ENCODE peak calls at places on chromosomes 6 and 20, in nine cellular contexts. One of them, this sample, is unnamed.

GRCh38 chr20:46558511-46558959 is 8.1 kb upstream of the OCSTAMP start:
- DNase-seq in gastrocnemius medialis: peak
- DNase-seq in testis: peak
- DNase-seq in IMR-90: peak
- DNase-seq in heart left ventricle: peak
- DNase-seq in esophagus muscularis mucosa: no peak
- DNase-seq in body of pancreas: peak
- DNase-seq in breast epithelium: no peak
- DNase-seq in uterus: peak
- DNase-seq in this sample: no peak

GRCh38 chr6:35489995-35490791 is 6.7 kb downstream of the TEAD3 start:
- DNase-seq in gastrocnemius medialis: peak
- DNase-seq in testis: peak
- DNase-seq in IMR-90: peak
- DNase-seq in heart left ventricle: peak
- DNase-seq in esophagus muscularis mucosa: no peak
- DNase-seq in body of pancreas: peak
- DNase-seq in breast epithelium: peak
- DNase-seq in uterus: peak
- DNase-seq in this sample: peak

GRCh38 chr6:31901415-31901952 is 402 bp downstream of the ZBTB12 start:
- DNase-seq in gastrocnemius medialis: peak
- DNase-seq in testis: peak
- DNase-seq in IMR-90: peak
- DNase-seq in heart left ventricle: peak
- DNase-seq in esophagus muscularis mucosa: no peak
- DNase-seq in body of pancreas: peak
- DNase-seq in breast epithelium: peak
- DNase-seq in uterus: peak
- DNase-seq in this sample: peak

GRCh38 chr6:4088684-4089083 is 9.7 kb upstream of the FAM217A start:
- DNase-seq in gastrocnemius medialis: no peak
- DNase-seq in testis: no peak
- DNase-seq in IMR-90: no peak
- DNase-seq in heart left ventricle: no peak
- DNase-seq in esophagus muscularis mucosa: no peak
- DNase-seq in body of pancreas: peak
- DNase-seq in breast epithelium: no peak
- DNase-seq in uterus: no peak
- DNase-seq in this sample: no peak

GRCh38 chr6:162184465-162184864 is 543.1 kb downstream of the PRKN start:
- DNase-seq in gastrocnemius medialis: no peak
- DNase-seq in testis: no peak
- DNase-seq in IMR-90: no peak
- DNase-seq in heart left ventricle: no peak
- DNase-seq in esophagus muscularis mucosa: no peak
- DNase-seq in body of pancreas: peak
- DNase-seq in breast epithelium: no peak
- DNase-seq in uterus: no peak
- DNase-seq in this sample: peak

GRCh38 chr20:57509665-57510237 is 15.2 kb downstream of the CTCFL start:
- DNase-seq in gastrocnemius medialis: no peak
- DNase-seq in testis: peak
- DNase-seq in IMR-90: no peak
- DNase-seq in heart left ventricle: no peak
- DNase-seq in esophagus muscularis mucosa: no peak
- DNase-seq in body of pancreas: no peak
- DNase-seq in breast epithelium: no peak
- DNase-seq in uterus: no peak
- DNase-seq in this sample: peak

GRCh38 chr6:135498178-135498841 is 770 bp upstream of the AHI1 start:
- DNase-seq in gastrocnemius medialis: peak
- DNase-seq in testis: peak
- DNase-seq in IMR-90: peak
- DNase-seq in heart left ventricle: peak
- DNase-seq in esophagus muscularis mucosa: peak
- DNase-seq in body of pancreas: peak
- DNase-seq in breast epithelium: peak
- DNase-seq in uterus: peak
- DNase-seq in this sample: peak

GRCh38 chr20:14543040-14543439 is 205.6 kb upstream of the FLRT3 start:
- DNase-seq in gastrocnemius medialis: no peak
- DNase-seq in testis: no peak
- DNase-seq in IMR-90: peak
- DNase-seq in heart left ventricle: no peak
- DNase-seq in esophagus muscularis mucosa: no peak
- DNase-seq in body of pancreas: no peak
- DNase-seq in breast epithelium: no peak
- DNase-seq in uterus: no peak
- DNase-seq in this sample: no peak

GRCh38 chr6:53038148-53038547 is 27.1 kb upstream of the FBXO9 start:
- DNase-seq in gastrocnemius medialis: no peak
- DNase-seq in testis: no peak
- DNase-seq in IMR-90: peak
- DNase-seq in heart left ventricle: no peak
- DNase-seq in esophagus muscularis mucosa: no peak
- DNase-seq in body of pancreas: no peak
- DNase-seq in breast epithelium: no peak
- DNase-seq in uterus: no peak
- DNase-seq in this sample: no peak

GRCh38 chr20:60053125-60053812 is 95.0 kb downstream of the CDH26 start:
- DNase-seq in gastrocnemius medialis: peak
- DNase-seq in testis: no peak
- DNase-seq in IMR-90: no peak
- DNase-seq in heart left ventricle: no peak
- DNase-seq in esophagus muscularis mucosa: no peak
- DNase-seq in body of pancreas: no peak
- DNase-seq in breast epithelium: no peak
- DNase-seq in uterus: no peak
- DNase-seq in this sample: peak

GRCh38 chr6:30913721-30914075 is 340 bp upstream of the VARS2 start:
- DNase-seq in gastrocnemius medialis: no peak
- DNase-seq in testis: no peak
- DNase-seq in IMR-90: no peak
- DNase-seq in heart left ventricle: no peak
- DNase-seq in esophagus muscularis mucosa: no peak
- DNase-seq in body of pancreas: no peak
- DNase-seq in breast epithelium: no peak
- DNase-seq in uterus: no peak
- DNase-seq in this sample: no peak

GRCh38 chr20:47456952-47457724 is 44.5 kb upstream of the NCOA3 start:
- DNase-seq in gastrocnemius medialis: no peak
- DNase-seq in testis: no peak
- DNase-seq in IMR-90: peak
- DNase-seq in heart left ventricle: no peak
- DNase-seq in esophagus muscularis mucosa: no peak
- DNase-seq in body of pancreas: no peak
- DNase-seq in breast epithelium: no peak
- DNase-seq in uterus: no peak
- DNase-seq in this sample: peak

GRCh38 chr6:157496534-157497095 is 115.6 kb downstream of the ZDHHC14 start:
- DNase-seq in gastrocnemius medialis: no peak
- DNase-seq in testis: no peak
- DNase-seq in IMR-90: no peak
- DNase-seq in heart left ventricle: no peak
- DNase-seq in esophagus muscularis mucosa: no peak
- DNase-seq in body of pancreas: no peak
- DNase-seq in breast epithelium: no peak
- DNase-seq in uterus: no peak
- DNase-seq in this sample: no peak

GRCh38 chr6:160930547-160931377 is 60.8 kb upstream of the MAP3K4 start:
- DNase-seq in gastrocnemius medialis: peak
- DNase-seq in testis: peak
- DNase-seq in IMR-90: peak
- DNase-seq in heart left ventricle: peak
- DNase-seq in esophagus muscularis mucosa: no peak
- DNase-seq in body of pancreas: peak
- DNase-seq in breast epithelium: peak
- DNase-seq in uterus: peak
- DNase-seq in this sample: peak

GRCh38 chr6:13535306-13535705 is 39.1 kb upstream of the SIRT5 start:
- DNase-seq in gastrocnemius medialis: no peak
- DNase-seq in testis: no peak
- DNase-seq in IMR-90: no peak
- DNase-seq in heart left ventricle: no peak
- DNase-seq in esophagus muscularis mucosa: no peak
- DNase-seq in body of pancreas: no peak
- DNase-seq in breast epithelium: no peak
- DNase-seq in uterus: no peak
- DNase-seq in this sample: no peak

GRCh38 chr6:143536866-143537691 is 25.6 kb upstream of the FUCA2 start:
- DNase-seq in gastrocnemius medialis: peak
- DNase-seq in testis: peak
- DNase-seq in IMR-90: peak
- DNase-seq in heart left ventricle: peak
- DNase-seq in esophagus muscularis mucosa: no peak
- DNase-seq in body of pancreas: peak
- DNase-seq in breast epithelium: no peak
- DNase-seq in uterus: peak
- DNase-seq in this sample: peak

GRCh38 chr20:7437311-7437710 is 502.9 kb downstream of the HAO1 start:
- DNase-seq in gastrocnemius medialis: no peak
- DNase-seq in testis: no peak
- DNase-seq in IMR-90: no peak
- DNase-seq in heart left ventricle: no peak
- DNase-seq in esophagus muscularis mucosa: no peak
- DNase-seq in body of pancreas: no peak
- DNase-seq in breast epithelium: no peak
- DNase-seq in uterus: no peak
- DNase-seq in this sample: no peak

GRCh38 chr6:16956371-16956770 is 145.5 kb upstream of the STMND1 start:
- DNase-seq in gastrocnemius medialis: no peak
- DNase-seq in testis: no peak
- DNase-seq in IMR-90: no peak
- DNase-seq in heart left ventricle: no peak
- DNase-seq in esophagus muscularis mucosa: no peak
- DNase-seq in body of pancreas: no peak
- DNase-seq in breast epithelium: no peak
- DNase-seq in uterus: no peak
- DNase-seq in this sample: no peak

DNA sequence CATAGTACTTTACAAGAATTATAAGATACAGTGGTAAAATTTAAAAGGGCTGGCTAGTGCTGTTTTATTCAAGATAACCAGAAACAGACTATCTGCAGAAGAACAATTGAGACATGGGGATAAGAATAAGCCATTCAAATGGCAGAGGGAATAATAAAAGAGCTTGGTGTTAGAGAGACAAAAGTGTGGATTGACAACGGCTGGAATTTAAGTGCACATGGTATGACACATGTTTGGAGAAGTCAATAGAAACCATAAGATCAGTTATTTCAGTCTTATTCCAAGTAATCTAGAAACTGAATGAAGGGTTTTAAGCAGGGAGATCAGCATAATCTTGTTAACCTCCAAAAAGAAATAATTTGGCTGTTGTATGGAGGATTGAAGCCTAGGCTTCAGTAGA is 1205.5 kb upstream of the CITED2 start:
- DNase-seq in gastrocnemius medialis: no peak
- DNase-seq in testis: no peak
- DNase-seq in IMR-90: no peak
- DNase-seq in heart left ventricle: no peak
- DNase-seq in esophagus muscularis mucosa: no peak
- DNase-seq in body of pancreas: no peak
- DNase-seq in breast epithelium: no peak
- DNase-seq in uterus: no peak
- DNase-seq in this sample: no peak
- TF ChIP-seq CTCF in gastrocnemius medialis: no peak
- TF ChIP-seq CTCF in testis: no peak
- TF ChIP-seq CTCF in IMR-90: no peak
- TF ChIP-seq CTCF in heart left ventricle: no peak
- TF ChIP-seq CTCF in esophagus muscularis mucosa: no peak
- TF ChIP-seq CTCF in body of pancreas: no peak
- TF ChIP-seq CTCF in breast epithelium: no peak
- TF ChIP-seq CTCF in uterus: no peak
- TF ChIP-seq CTCF in this sample: no peak

GRCh38 chr6:12291083-12291784 is 1.1 kb downstream of the EDN1 start:
- DNase-seq in gastrocnemius medialis: no peak
- DNase-seq in testis: no peak
- DNase-seq in IMR-90: no peak
- DNase-seq in heart left ventricle: no peak
- DNase-seq in esophagus muscularis mucosa: no peak
- DNase-seq in body of pancreas: no peak
- DNase-seq in breast epithelium: no peak
- DNase-seq in uterus: no peak
- DNase-seq in this sample: no peak

GRCh38 chr6:12290490-12290820 is 294 bp downstream of the EDN1 start:
- DNase-seq in gastrocnemius medialis: no peak
- DNase-seq in testis: no peak
- DNase-seq in IMR-90: no peak
- DNase-seq in heart left ventricle: no peak
- DNase-seq in esophagus muscularis mucosa: no peak
- DNase-seq in body of pancreas: no peak
- DNase-seq in breast epithelium: no peak
- DNase-seq in uterus: no peak
- DNase-seq in this sample: no peak

GRCh38 chr6:12288211-12288618 is 1.9 kb upstream of the EDN1 start:
- DNase-seq in gastrocnemius medialis: no peak
- DNase-seq in testis: peak
- DNase-seq in IMR-90: no peak
- DNase-seq in heart left ventricle: no peak
- DNase-seq in esophagus muscularis mucosa: no peak
- DNase-seq in body of pancreas: peak
- DNase-seq in breast epithelium: peak
- DNase-seq in uterus: no peak
- DNase-seq in this sample: peak

GRCh38 chr6:12289655-12290489 is at the start of gene EDN1:
- DNase-seq in gastrocnemius medialis: peak
- DNase-seq in testis: peak
- DNase-seq in IMR-90: peak
- DNase-seq in heart left ventricle: peak
- DNase-seq in esophagus muscularis mucosa: no peak
- DNase-seq in body of pancreas: peak
- DNase-seq in breast epithelium: peak
- DNase-seq in uterus: peak
- DNase-seq in this sample: peak

GRCh38 chr6:12288844-12289654 is 1.1 kb upstream of the EDN1 start:
- DNase-seq in gastrocnemius medialis: no peak
- DNase-seq in testis: peak
- DNase-seq in IMR-90: peak
- DNase-seq in heart left ventricle: no peak
- DNase-seq in esophagus muscularis mucosa: no peak
- DNase-seq in body of pancreas: peak
- DNase-seq in breast epithelium: peak
- DNase-seq in uterus: no peak
- DNase-seq in this sample: peak
- H3K4me3 ChIP-seq in gastrocnemius medialis: peak
- H3K4me3 ChIP-seq in testis: peak
- H3K4me3 ChIP-seq in IMR-90: peak
- H3K4me3 ChIP-seq in heart left ventricle: peak
- H3K4me3 ChIP-seq in esophagus muscularis mucosa: peak
- H3K4me3 ChIP-seq in body of pancreas: no peak
- H3K4me3 ChIP-seq in breast epithelium: peak
- H3K4me3 ChIP-seq in uterus: peak
- H3K4me3 ChIP-seq in this sample: peak

GRCh38 chr6:24495516-24495847 is 713 bp downstream of the ALDH5A1 start:
- DNase-seq in gastrocnemius medialis: peak
- DNase-seq in testis: peak
- DNase-seq in IMR-90: peak
- DNase-seq in heart left ventricle: peak
- DNase-seq in esophagus muscularis mucosa: no peak
- DNase-seq in body of pancreas: peak
- DNase-seq in breast epithelium: peak
- DNase-seq in uterus: peak
- DNase-seq in this sample: peak
- TF ChIP-seq POLR2A in gastrocnemius medialis: no peak
- TF ChIP-seq POLR2A in testis: no peak
- TF ChIP-seq POLR2A in IMR-90: no peak
- TF ChIP-seq POLR2A in heart left ventricle: no peak
- TF ChIP-seq POLR2A in esophagus muscularis mucosa: no peak
- TF ChIP-seq POLR2A in body of pancreas: peak
- TF ChIP-seq POLR2A in breast epithelium: no peak
- TF ChIP-seq POLR2A in uterus: no peak
- TF ChIP-seq POLR2A in this sample: peak

GRCh38 chr6:73121421-73121993 is 103.8 kb downstream of the KHDC1L start:
- DNase-seq in gastrocnemius medialis: no peak
- DNase-seq in testis: no peak
- DNase-seq in IMR-90: peak
- DNase-seq in heart left ventricle: no peak
- DNase-seq in esophagus muscularis mucosa: no peak
- DNase-seq in body of pancreas: no peak
- DNase-seq in breast epithelium: no peak
- DNase-seq in uterus: no peak
- DNase-seq in this sample: no peak
- TF ChIP-seq CTCF in gastrocnemius medialis: no peak
- TF ChIP-seq CTCF in testis: no peak
- TF ChIP-seq CTCF in IMR-90: peak
- TF ChIP-seq CTCF in heart left ventricle: no peak
- TF ChIP-seq CTCF in esophagus muscularis mucosa: no peak
- TF ChIP-seq CTCF in body of pancreas: no peak
- TF ChIP-seq CTCF in breast epithelium: no peak
- TF ChIP-seq CTCF in uterus: no peak
- TF ChIP-seq CTCF in this sample: no peak